ENCODE peak calls at places on chromosomes 12 and 14, in five cellular contexts. U, V, L, D and A are unnamed samples.

GRCh38 chr12:52235822-52236291 is 2.8 kb downstream of the KRT7 start:
- DNase-seq in D (no peak), U (no peak), L (no peak), V (no peak), A (no peak)

GRCh38 chr12:69007166-69007857 is 74.3 kb upstream of the CPM start:
- DNase-seq in U (no peak), L (no peak), V (no peak), D (no peak), A (no peak)

GRCh38 chr12:14554281-14555008 is 13.2 kb downstream of the PLBD1 start:
- DNase-seq in U (no peak), L (no peak), D (no peak), V (no peak), A (no peak)

GRCh38 chr14:68283378-68284123 is 464.0 kb downstream of the RAD51B start:
- DNase-seq in U (peak), L (peak), D (peak), V (peak), A (peak)

GRCh38 chr12:70121562-70121961 is 121.7 kb upstream of the CNOT2 start:
- DNase-seq in U (no peak), D (no peak), V (no peak), L (no peak), A (no peak)

GRCh38 chr14:23377201-23377550 is 330 bp downstream of the CMTM5 start:
- DNase-seq in D (no peak), V (no peak), L (no peak), U (no peak), A (no peak)

GRCh38 chr12:1875608-1876007 is 42.8 kb downstream of the CACNA2D4 start:
- DNase-seq in D (no peak), V (no peak), L (no peak), U (no peak), A (no peak)

GRCh38 chr12:2198542-2198941 is 145.8 kb downstream of the CACNA1C start:
- DNase-seq in D (no peak), L (no peak), U (no peak), V (no peak), A (no peak)

GRCh38 chr12:52521175-52521574 is 981 bp upstream of the KRT5 start:
- DNase-seq in V (no peak), D (no peak), U (no peak), L (no peak), A (no peak)

GRCh38 chr12:49367381-49368239 is at the start of gene SPATS2:
- DNase-seq in U (no peak), L (no peak), V (no peak), D (no peak), A (no peak)